ENCODE peak calls at places on chromosomes 11 and 22, in eight cellular contexts. D is NCI-H774; Q is hepatocyte; K is activated CD8-positive, alpha-beta memory T cell treated with anti-CD3 and anti-CD28 coated beads for 4 hours; Z is PC-9; E is NCI-H146; Y is HTR-8/SVneo; L is HS-27A. N is an unnamed sample.

GRCh38 chr11:64271339-64272132 is 12.9 kb downstream of the BAD start:
- DNase-seq in D (peak), Q (peak), K (peak), Z (peak), E (peak), Y (peak), L (peak), N (peak)

GRCh38 chr11:107752954-107753822 is 41.3 kb upstream of the SLN start:
- DNase-seq in D (no peak), Q (no peak), K (no peak), Z (no peak), E (no peak), Y (no peak), L (no peak), N (no peak)

GRCh38 chr11:120169981-120170698 is 32.2 kb upstream of the TRIM29 start:
- DNase-seq in D (no peak), Q (no peak), K (no peak), Z (no peak), E (no peak), Y (no peak), L (no peak), N (no peak)

GRCh38 chr11:112097734-112098528 is 11.3 kb downstream of the SDHD start:
- DNase-seq in D (no peak), Q (no peak), K (no peak), Z (no peak), E (no peak), Y (no peak), L (no peak), N (no peak)

GRCh38 chr11:12242071-12242672 is 131.8 kb downstream of the MICAL2 start:
- DNase-seq in D (peak), Q (no peak), K (no peak), Z (no peak), E (peak), Y (no peak), L (no peak), N (no peak)

GRCh38 chr22:46499798-46500174 is 37.6 kb downstream of the CELSR1 start:
- DNase-seq in D (no peak), Q (peak), K (no peak), Z (no peak), E (no peak), Y (no peak), L (no peak), N (no peak)

GRCh38 chr11:86183694-86184093 is 60.9 kb upstream of the EED start:
- DNase-seq in D (no peak), Q (peak), K (no peak), Z (peak), E (no peak), Y (no peak), L (no peak), N (no peak)

GRCh38 chr11:43895601-43896000 is 15.0 kb downstream of the ALKBH3 start:
- DNase-seq in D (no peak), Q (no peak), K (no peak), Z (no peak), E (no peak), Y (no peak), L (no peak), N (no peak)

GRCh38 chr11:7637447-7638157 is 35.7 kb downstream of the CYB5R2 start:
- DNase-seq in D (no peak), Q (no peak), K (no peak), Z (no peak), E (no peak), Y (no peak), L (no peak), N (no peak)

GRCh38 chr11:36354221-36355003 is 58.3 kb downstream of the PRR5L start:
- DNase-seq in D (no peak), Q (no peak), K (no peak), Z (peak), E (no peak), Y (peak), L (no peak), N (no peak)

GRCh38 chr22:46763051-46763705 is 728 bp downstream of the TBC1D22A start:
- DNase-seq in D (no peak), Q (no peak), K (no peak), Z (peak), E (no peak), Y (no peak), L (no peak), N (no peak)

GRCh38 chr11:46577058-46577457 is 16.8 kb downstream of the AMBRA1 start:
- DNase-seq in D (no peak), Q (no peak), K (no peak), Z (no peak), E (no peak), Y (no peak), L (no peak), N (no peak)

GRCh38 chr11:66987158-66987620 is 12.1 kb downstream of the C11orf86 start:
- DNase-seq in D (no peak), Q (no peak), K (no peak), Z (no peak), E (no peak), Y (no peak), L (no peak), N (no peak)

GRCh38 chr22:25357606-25358420 is 138.4 kb downstream of the CRYBB2 start:
- DNase-seq in D (no peak), Q (no peak), K (no peak), Z (no peak), E (no peak), Y (no peak), L (no peak), N (no peak)

GRCh38 chr11:77278595-77279506 is 22.6 kb downstream of the GDPD4 start:
- DNase-seq in D (no peak), Q (no peak), K (no peak), Z (no peak), E (no peak), Y (no peak), L (no peak), N (no peak)

GRCh38 chr11:114195981-114196731 is 100.0 kb upstream of the NNMT start:
- DNase-seq in D (no peak), Q (peak), K (no peak), Z (peak), E (no peak), Y (no peak), L (no peak), N (no peak)

GRCh38 chr11:1830500-1831223 is 4.1 kb upstream of the SYT8 start:
- DNase-seq in D (no peak), Q (peak), K (no peak), Z (peak), E (peak), Y (peak), L (no peak), N (no peak)

GRCh38 chr11:122984186-122985011 is 2.8 kb upstream of the BSX start:
- DNase-seq in D (peak), Q (no peak), K (no peak), Z (peak), E (no peak), Y (peak), L (no peak), N (no peak)

GRCh38 chr22:32649515-32650200 is 151.8 kb upstream of the TIMP3 start:
- DNase-seq in D (no peak), Q (peak), K (no peak), Z (peak), E (no peak), Y (peak), L (peak), N (no peak)

N was measured in GM18507.